ENCODE peak calls at places on chromosomes 13 and 19, in eight cellular contexts. B is pancreas; H is lower lobe of right lung; J is left ventricle myocardium inferior; T is CD4-positive, alpha-beta T cell; X is tibial nerve; C is colonic mucosa; V is HL-60. E is an unnamed sample.

GRCh38 chr13:93476175-93476574 is 249.6 kb downstream of the GPC6 start:
- DNase-seq in B (no peak), H (no peak), J (no peak), T (no peak), X (no peak), C (no peak), V (no peak), E (no peak)

GRCh38 chr19:42207767-42208259 is 9.7 kb downstream of the DEDD2 start:
- DNase-seq in B (no peak), H (peak; percentile 63), J (no peak), T (no peak), X (no peak), C (no peak), V (peak; percentile 67), E (no peak)

GRCh38 chr19:41426116-41426841 is 895 bp downstream of the B3GNT8 start:
- DNase-seq in B (peak; percentile 74), H (peak; percentile 57), J (peak; percentile 27), T (no peak), X (no peak), C (no peak), V (no peak), E (no peak)

GRCh38 chr13:75384881-75385707 is 96.9 kb downstream of the TBC1D4 start:
- DNase-seq in B (no peak), H (no peak), J (no peak), T (no peak), X (no peak), C (no peak), V (no peak), E (no peak)

GRCh38 chr13:31755803-31756212 is 16.5 kb downstream of the RXFP2 start:
- DNase-seq in B (no peak), H (no peak), J (no peak), T (no peak), X (no peak), C (no peak), V (no peak), E (no peak)

GRCh38 chr19:54096642-54097106 is 3.9 kb downstream of the OSCAR start:
- DNase-seq in B (no peak), H (no peak), J (no peak), T (no peak), X (peak; percentile 22), C (no peak), V (peak; percentile 71), E (peak; percentile 86)

GRCh38 chr19:41298327-41298964 is 11.5 kb upstream of the CCDC97 start:
- DNase-seq in B (no peak), H (peak; percentile 91), J (peak; percentile 79), T (peak; percentile 33), X (peak; percentile 47), C (peak; percentile 45), V (peak; percentile 35), E (no peak)

GRCh38 chr19:11463391-11463790 is 17.5 kb downstream of the ELAVL3 start:
- DNase-seq in B (no peak), H (no peak), J (no peak), T (no peak), X (no peak), C (no peak), V (no peak), E (no peak)

GRCh38 chr13:46913757-46914156 is 16.9 kb upstream of the HTR2A start:
- DNase-seq in B (no peak), H (no peak), J (no peak), T (no peak), X (no peak), C (no peak), V (no peak), E (no peak)

GRCh38 chr13:99984463-99985242 is 3.1 kb downstream of the ZIC2 start:
- DNase-seq in B (no peak), H (no peak), J (no peak), T (no peak), X (no peak), C (no peak), V (no peak), E (no peak)
- H3K27me3 ChIP-seq in B (peaks cover 29% of the 10 kb centered on the region), H (peaks cover 98% of the 10 kb centered on the region), J (peaks cover 100% of the 10 kb centered on the region), T (peaks cover 89% of the 10 kb centered on the region), X (peaks cover 85% of the 10 kb centered on the region), C (peaks cover 94% of the 10 kb centered on the region), V (peaks cover 80% of the 10 kb centered on the region), E (peaks cover 100% of the 10 kb centered on the region)

DNA sequence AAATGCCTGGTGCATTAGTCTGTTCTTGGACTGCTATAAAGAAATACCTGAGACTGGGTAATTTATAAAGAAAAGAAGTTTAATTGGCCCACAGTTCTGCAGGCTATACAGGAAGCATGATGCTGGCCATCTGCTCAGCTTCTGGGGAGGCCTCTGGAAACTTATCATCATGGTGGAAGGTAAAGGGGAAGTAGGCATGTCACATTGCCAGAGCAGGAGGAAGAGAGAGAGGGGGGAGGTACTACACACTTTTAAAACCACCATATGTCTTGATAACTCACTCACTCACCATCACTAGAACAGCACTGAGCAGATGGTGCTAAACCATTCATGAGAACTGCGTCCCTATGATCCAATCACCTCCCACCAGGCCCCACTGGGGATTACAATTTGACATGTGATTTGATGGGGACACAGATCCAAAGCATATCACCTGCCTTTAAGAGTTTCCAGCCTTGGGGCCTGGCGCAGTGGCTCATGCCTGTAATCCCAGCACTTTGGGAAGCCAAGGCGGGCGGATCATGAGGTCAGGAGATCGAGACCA is 219.0 kb downstream of the KATNAL1 start:
- DNase-seq in B (no peak), H (no peak), J (no peak), T (no peak), X (no peak), C (no peak), V (peak; percentile 79), E (no peak)
- H3K27me3 ChIP-seq in B (no peaks in the 10 kb centered on the region), H (no peaks in the 10 kb centered on the region), J (peaks cover 12% of the 10 kb centered on the region), T (no peaks in the 10 kb centered on the region), X (no peaks in the 10 kb centered on the region), C (no peaks in the 10 kb centered on the region), V (no peaks in the 10 kb centered on the region), E (no peaks in the 10 kb centered on the region)

DNA sequence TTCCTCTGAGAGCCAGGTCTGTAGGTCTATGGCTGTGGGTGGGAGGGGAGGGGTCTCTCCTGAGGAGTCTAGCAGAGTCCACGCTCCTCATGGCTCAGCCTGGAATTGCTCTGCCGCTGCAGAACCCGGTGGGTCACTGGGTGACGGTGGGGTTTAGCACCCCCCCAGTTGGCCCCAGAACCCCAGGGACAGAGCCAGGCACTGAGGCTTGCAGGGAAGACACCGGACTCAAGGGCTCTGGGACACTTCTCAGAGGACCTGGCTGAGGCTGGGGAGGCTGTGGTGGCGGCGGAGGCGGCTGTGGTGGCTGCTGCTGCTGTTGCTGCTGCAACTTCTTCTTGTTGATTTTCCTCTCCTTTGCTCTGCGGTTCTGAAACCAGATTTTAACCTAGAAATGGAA is 6.1 kb downstream of the CDX2 start:
- DNase-seq in B (peak; percentile 43), H (no peak), J (no peak), T (no peak), X (no peak), C (peak; percentile 28), V (no peak), E (no peak)
- H3K27me3 ChIP-seq in B (no peaks in the 10 kb centered on the region), H (peaks cover 98% of the 10 kb centered on the region), J (peaks cover 100% of the 10 kb centered on the region), T (peaks cover 90% of the 10 kb centered on the region), X (peaks cover 100% of the 10 kb centered on the region), C (peaks cover 29% of the 10 kb centered on the region), V (peaks cover 70% of the 10 kb centered on the region), E (peaks cover 92% of the 10 kb centered on the region)

GRCh38 chr19:40141546-40141945 is 49.7 kb upstream of the MAP3K10 start:
- DNase-seq in B (no peak), H (no peak), J (no peak), T (no peak), X (no peak), C (no peak), V (no peak), E (no peak)

GRCh38 chr19:40134866-40135265 is 44.1 kb upstream of the ZNF780A start:
- DNase-seq in B (no peak), H (no peak), J (no peak), T (no peak), X (no peak), C (no peak), V (no peak), E (no peak)

GRCh38 chr19:40133491-40133890 is 42.7 kb upstream of the ZNF780A start:
- DNase-seq in B (no peak), H (no peak), J (no peak), T (no peak), X (no peak), C (no peak), V (no peak), E (no peak)

GRCh38 chr19:40139533-40140287 is 49.0 kb upstream of the ZNF780A start:
- DNase-seq in B (no peak), H (no peak), J (no peak), T (no peak), X (peak; percentile 33), C (no peak), V (peak; percentile 5), E (no peak)

GRCh38 chr19:40136818-40137217 is 46.1 kb upstream of the ZNF780A start:
- DNase-seq in B (no peak), H (no peak), J (no peak), T (no peak), X (no peak), C (no peak), V (no peak), E (no peak)
- H3K27me3 ChIP-seq in B (no peaks in the 10 kb centered on the region), H (peaks cover 8% of the 10 kb centered on the region), J (peaks cover 61% of the 10 kb centered on the region), T (peaks cover 2% of the 10 kb centered on the region), X (peaks cover 13% of the 10 kb centered on the region), C (no peaks in the 10 kb centered on the region), V (no peaks in the 10 kb centered on the region), E (no peaks in the 10 kb centered on the region)

DNA sequence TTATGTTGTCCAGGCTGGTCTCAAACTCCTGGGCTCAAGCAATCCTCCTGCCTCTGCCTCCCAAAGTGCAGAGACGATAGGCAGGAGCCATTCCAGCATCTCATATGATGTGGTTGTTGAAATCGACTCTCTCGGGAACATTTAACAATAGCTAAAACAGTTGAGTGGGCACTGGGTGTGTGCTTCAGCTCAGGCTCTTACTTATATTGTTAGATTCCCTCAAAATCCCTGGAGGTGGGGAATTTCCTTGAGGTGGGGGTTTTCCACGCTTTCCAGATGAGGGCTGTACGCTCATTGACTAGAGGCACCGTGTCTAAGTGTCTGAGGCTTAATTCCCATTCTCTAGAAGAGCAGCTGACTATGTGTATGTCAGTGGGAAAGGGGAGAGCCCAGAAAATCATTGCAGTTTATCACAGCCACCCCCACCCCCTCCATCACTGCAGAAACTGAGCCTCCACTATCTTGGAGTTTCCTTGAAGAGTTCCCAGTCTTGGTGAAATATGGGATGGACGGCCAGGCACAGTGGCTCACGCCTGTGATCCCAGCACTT is 10.8 kb upstream of the GRAMD1A start:
- DNase-seq in B (no peak), H (no peak), J (no peak), T (no peak), X (no peak), C (no peak), V (no peak), E (no peak)
- H3K27me3 ChIP-seq in B (no peaks in the 10 kb centered on the region), H (no peaks in the 10 kb centered on the region), J (no peaks in the 10 kb centered on the region), T (no peaks in the 10 kb centered on the region), X (no peaks in the 10 kb centered on the region), C (no peaks in the 10 kb centered on the region), V (no peaks in the 10 kb centered on the region), E (no peaks in the 10 kb centered on the region)